ENCODE peak calls at places on chromosomes 11 and 22, in eight cellular contexts. One of them, this sample, is unnamed.

GRCh38 chr11:73237471-73238290 is 19.6 kb downstream of the P2RY2 start:
- DNase-seq in A549: no peak
- DNase-seq in HS-5: no peak
- DNase-seq in upper lobe of right lung: peak
- DNase-seq in PC-3: no peak
- DNase-seq in skeletal muscle cell: peak
- DNase-seq in left cardiac atrium: peak
- DNase-seq in mammary epithelial cell: no peak
- DNase-seq in this sample: peak

GRCh38 chr22:24994070-24994763 is 41.7 kb downstream of the KIAA1671 start:
- DNase-seq in HS-5: peak
- DNase-seq in upper lobe of right lung: no peak
- DNase-seq in PC-3: peak
- DNase-seq in mammary epithelial cell: peak
- DNase-seq in A549: no peak
- DNase-seq in left cardiac atrium: no peak
- DNase-seq in skeletal muscle cell: no peak
- DNase-seq in this sample: peak

GRCh38 chr11:122755409-122755808 is 82.9 kb upstream of the CRTAM start:
- DNase-seq in skeletal muscle cell: no peak
- DNase-seq in A549: no peak
- DNase-seq in mammary epithelial cell: no peak
- DNase-seq in HS-5: no peak
- DNase-seq in left cardiac atrium: no peak
- DNase-seq in PC-3: no peak
- DNase-seq in upper lobe of right lung: no peak
- DNase-seq in this sample: no peak

GRCh38 chr11:76885390-76886097 is 24.8 kb downstream of the ACER3 start:
- DNase-seq in upper lobe of right lung: peak
- DNase-seq in HS-5: peak
- DNase-seq in A549: no peak
- DNase-seq in mammary epithelial cell: peak
- DNase-seq in skeletal muscle cell: peak
- DNase-seq in left cardiac atrium: peak
- DNase-seq in PC-3: peak
- DNase-seq in this sample: peak

GRCh38 chr11:114775849-114776621 is 97.7 kb downstream of the NXPE2 start:
- DNase-seq in upper lobe of right lung: no peak
- DNase-seq in left cardiac atrium: peak
- DNase-seq in HS-5: no peak
- DNase-seq in skeletal muscle cell: no peak
- DNase-seq in A549: no peak
- DNase-seq in PC-3: no peak
- DNase-seq in mammary epithelial cell: no peak
- DNase-seq in this sample: no peak

GRCh38 chr22:48908547-48908946 is 919.1 kb downstream of the BRD1 start:
- DNase-seq in mammary epithelial cell: no peak
- DNase-seq in skeletal muscle cell: no peak
- DNase-seq in left cardiac atrium: no peak
- DNase-seq in A549: no peak
- DNase-seq in upper lobe of right lung: peak
- DNase-seq in PC-3: no peak
- DNase-seq in HS-5: no peak
- DNase-seq in this sample: no peak

GRCh38 chr22:40247976-40248375 is 70.3 kb downstream of the TNRC6B start:
- DNase-seq in upper lobe of right lung: no peak
- DNase-seq in A549: no peak
- DNase-seq in mammary epithelial cell: no peak
- DNase-seq in left cardiac atrium: no peak
- DNase-seq in HS-5: no peak
- DNase-seq in PC-3: no peak
- DNase-seq in skeletal muscle cell: no peak
- DNase-seq in this sample: no peak

GRCh38 chr11:2573240-2574042 is 126.4 kb downstream of the KCNQ1OT1 start:
- DNase-seq in A549: no peak
- DNase-seq in mammary epithelial cell: no peak
- DNase-seq in left cardiac atrium: no peak
- DNase-seq in upper lobe of right lung: peak
- DNase-seq in skeletal muscle cell: no peak
- DNase-seq in PC-3: no peak
- DNase-seq in HS-5: no peak
- DNase-seq in this sample: no peak

GRCh38 chr22:27801197-27801615 is 350 bp downstream of the MN1 start:
- DNase-seq in PC-3: peak
- DNase-seq in HS-5: no peak
- DNase-seq in skeletal muscle cell: no peak
- DNase-seq in left cardiac atrium: no peak
- DNase-seq in A549: peak
- DNase-seq in upper lobe of right lung: peak
- DNase-seq in mammary epithelial cell: peak
- DNase-seq in this sample: no peak

GRCh38 chr11:21628641-21629040 is 564.2 kb upstream of the ANO5 start:
- DNase-seq in mammary epithelial cell: no peak
- DNase-seq in HS-5: no peak
- DNase-seq in A549: no peak
- DNase-seq in PC-3: no peak
- DNase-seq in upper lobe of right lung: no peak
- DNase-seq in left cardiac atrium: no peak
- DNase-seq in skeletal muscle cell: no peak
- DNase-seq in this sample: no peak

GRCh38 chr11:45087761-45088160 is 58.7 kb upstream of the PRDM11 start:
- DNase-seq in left cardiac atrium: no peak
- DNase-seq in skeletal muscle cell: no peak
- DNase-seq in A549: no peak
- DNase-seq in HS-5: no peak
- DNase-seq in PC-3: no peak
- DNase-seq in mammary epithelial cell: no peak
- DNase-seq in upper lobe of right lung: no peak
- DNase-seq in this sample: no peak

GRCh38 chr11:44016129-44016528 is 31.7 kb upstream of the ACCSL start:
- DNase-seq in upper lobe of right lung: no peak
- DNase-seq in skeletal muscle cell: peak
- DNase-seq in A549: no peak
- DNase-seq in PC-3: peak
- DNase-seq in left cardiac atrium: peak
- DNase-seq in HS-5: peak
- DNase-seq in mammary epithelial cell: no peak
- DNase-seq in this sample: peak

GRCh38 chr11:61129608-61130523 is 27.6 kb downstream of the CD5 start:
- DNase-seq in PC-3: peak
- DNase-seq in HS-5: peak
- DNase-seq in skeletal muscle cell: peak
- DNase-seq in left cardiac atrium: peak
- DNase-seq in upper lobe of right lung: peak
- DNase-seq in mammary epithelial cell: peak
- DNase-seq in A549: peak
- DNase-seq in this sample: peak

GRCh38 chr11:126391970-126392637 is 36.6 kb downstream of the ST3GAL4 start:
- DNase-seq in HS-5: no peak
- DNase-seq in skeletal muscle cell: no peak
- DNase-seq in left cardiac atrium: peak
- DNase-seq in A549: no peak
- DNase-seq in PC-3: no peak
- DNase-seq in mammary epithelial cell: peak
- DNase-seq in upper lobe of right lung: peak
- DNase-seq in this sample: no peak

GRCh38 chr11:86596861-86597632 is 75.4 kb downstream of the ME3 start:
- DNase-seq in A549: no peak
- DNase-seq in left cardiac atrium: peak
- DNase-seq in HS-5: no peak
- DNase-seq in mammary epithelial cell: no peak
- DNase-seq in PC-3: no peak
- DNase-seq in upper lobe of right lung: no peak
- DNase-seq in skeletal muscle cell: no peak
- DNase-seq in this sample: no peak